ENCODE peak calls at places on chromosomes 2 and 18, in eight cellular contexts. O, F, J, R, L, T, B and A are unnamed samples.
A peak's percentile ranks its signal among the peaks of the same experiment; 100 is the strongest.

GRCh38 chr18:48688961-48689360 is 150.1 kb downstream of the CTIF start:
- DNase-seq in L (no peak), F (no peak), T (no peak), J (no peak), R (no peak), O (no peak), B (no peak), A (no peak)

GRCh38 chr2:8575011-8575750 is 106.7 kb upstream of the ID2 start:
- DNase-seq in J (no peak), F (peak; percentile 47), L (peak; percentile 89), T (peak; percentile 29), O (no peak), B (peak; percentile 30), R (no peak), A (no peak)

GRCh38 chr2:218607436-218608115 is at the start of gene PLCD4:
- DNase-seq in L (peak; percentile 79), F (no peak), J (no peak), T (peak; percentile 79), B (peak; percentile 38), O (peak; percentile 44), R (peak; percentile 6), A (peak; percentile 50)

GRCh38 chr18:63603772-63604171 is 16.6 kb downstream of the SERPINB13 start:
- DNase-seq in T (peak; percentile 32), J (no peak), B (no peak), R (no peak), O (no peak), F (no peak), L (no peak), A (no peak)

GRCh38 chr2:227785293-227785692 is 28.3 kb upstream of the CCL20 start:
- DNase-seq in R (no peak), O (no peak), B (no peak), F (no peak), L (no peak), T (no peak), J (peak; percentile 62), A (no peak)

GRCh38 chr2:42923632-42924425 is 131.4 kb upstream of the HAAO start:
- DNase-seq in R (no peak), F (no peak), O (no peak), B (no peak), J (no peak), L (no peak), T (peak; percentile 51), A (no peak)

GRCh38 chr2:205702576-205702975 is 20.3 kb downstream of the NRP2 start:
- DNase-seq in F (no peak), T (no peak), R (no peak), B (no peak), O (no peak), J (no peak), L (no peak), A (no peak)

GRCh38 chr2:240646061-240646899 is 21.0 kb downstream of the GPR35 start:
- DNase-seq in B (no peak), R (no peak), T (no peak), L (no peak), F (no peak), O (no peak), J (no peak), A (no peak)

GRCh38 chr18:5197032-5197434 is at the start of gene AKAIN1:
- DNase-seq in B (peak; percentile 48), R (peak; percentile 65), O (no peak), J (peak; percentile 5), F (no peak), T (peak; percentile 44), L (peak; percentile 60), A (peak; percentile 6)

GRCh38 chr18:63177822-63178525 is 141.6 kb downstream of the BCL2 start:
- DNase-seq in L (no peak), F (no peak), O (no peak), B (peak; percentile 52), T (no peak), R (no peak), J (peak; percentile 84), A (no peak)

GRCh38 chr2:201574754-201575153 is 68.5 kb downstream of the TMEM237 start:
- DNase-seq in J (no peak), O (no peak), R (no peak), B (no peak), L (no peak), F (no peak), T (no peak), A (no peak)

GRCh38 chr2:86468162-86469033 is 27.2 kb downstream of the KDM3A start:
- DNase-seq in B (no peak), T (no peak), J (no peak), L (no peak), O (no peak), R (no peak), F (no peak), A (no peak)

GRCh38 chr2:37873229-37873628 is 51.9 kb upstream of the RMDN2 start:
- DNase-seq in T (no peak), B (no peak), R (no peak), L (no peak), O (no peak), F (no peak), J (no peak), A (no peak)

GRCh38 chr18:28177828-28178635 is 1.1 kb upstream of the CDH2 start:
- DNase-seq in T (peak; percentile 75), J (no peak), R (peak; percentile 73), B (peak; percentile 77), F (no peak), O (no peak), L (peak; percentile 93), A (peak; percentile 65)

GRCh38 chr2:26555246-26556133 is 77.6 kb upstream of the OTOF start:
- DNase-seq in F (no peak), L (no peak), B (no peak), O (no peak), T (no peak), J (peak; percentile 9), R (no peak), A (no peak)

GRCh38 chr2:97674396-97674795 is 4.9 kb downstream of the C2orf92 start:
- DNase-seq in F (no peak), O (no peak), J (no peak), T (no peak), B (no peak), L (no peak), R (no peak), A (no peak)

GRCh38 chr18:261398-262073 is 6.3 kb downstream of the THOC1 start:
- DNase-seq in B (no peak), O (no peak), F (no peak), L (no peak), J (no peak), R (no peak), T (peak; percentile 37), A (no peak)

GRCh38 chr2:164757934-164758695 is 83.5 kb downstream of the COBLL1 start:
- DNase-seq in R (no peak), L (no peak), T (peak; percentile 52), O (no peak), F (no peak), B (no peak), J (peak; percentile 20), A (no peak)

GRCh38 chr2:71455741-71456569 is 2.6 kb downstream of the DYSF start:
- DNase-seq in F (no peak), O (no peak), R (no peak), L (peak; percentile 63), T (peak; percentile 48), J (no peak), B (peak; percentile 82), A (no peak)